ENCODE peak calls at places on chromosome 4, in eight cellular contexts. U is omental fat pad; T is ovary; A is naive thymus-derived CD8-positive, alpha-beta T cell; Q is uterus; R is MV-4-11; S is KBM-7; O is amniotic stem cell. H is an unnamed sample.
A peak's percentile ranks its signal among the peaks of the same experiment; 100 is the strongest.

GRCh38 chr4:152166567-152166966 is 369.3 kb downstream of the FBXW7 start:
- DNase-seq in S (peak; percentile 12), O (no peak), R (peak; percentile 17), T (no peak), U (no peak), A (no peak), Q (no peak), H (no peak)

GRCh38 chr4:42627887-42628646 is 28.8 kb downstream of the ATP8A1 start:
- DNase-seq in A (peak; percentile 19), Q (peak; percentile 45), S (no peak), U (no peak), R (no peak), O (no peak), T (peak; percentile 64), H (peak; percentile 49)

GRCh38 chr4:76733380-76733779 is 164.6 kb downstream of the SOWAHB start:
- DNase-seq in U (no peak), T (no peak), Q (no peak), R (no peak), S (no peak), A (no peak), O (no peak), H (no peak)

GRCh38 chr4:48570646-48571220 is 80.7 kb downstream of the ZAR1 start:
- DNase-seq in R (no peak), A (no peak), T (no peak), U (no peak), Q (no peak), S (no peak), O (peak; percentile 32), H (no peak)

GRCh38 chr4:113423631-113424030 is 337.9 kb downstream of the CAMK2D start:
- DNase-seq in O (no peak), A (no peak), T (no peak), U (no peak), R (no peak), Q (no peak), S (no peak), H (no peak)

GRCh38 chr4:98613453-98614075 is 44.8 kb downstream of the TSPAN5 start:
- DNase-seq in A (no peak), O (no peak), T (no peak), S (no peak), R (no peak), U (no peak), Q (no peak), H (no peak)

GRCh38 chr4:155530857-155531256 is 135.8 kb upstream of the GUCY1A1 start:
- DNase-seq in T (no peak), U (no peak), R (no peak), O (no peak), Q (no peak), A (no peak), S (no peak), H (no peak)

GRCh38 chr4:139838811-139839210 is 173.2 kb downstream of the MGST2 start:
- DNase-seq in S (no peak), R (no peak), O (no peak), U (no peak), A (no peak), T (no peak), Q (no peak), H (no peak)

GRCh38 chr4:90883519-90883918 is 756.3 kb downstream of the CCSER1 start:
- DNase-seq in U (no peak), Q (no peak), R (peak; percentile 0), A (no peak), T (no peak), S (no peak), O (no peak), H (no peak)

GRCh38 chr4:147831452-147832192 is 99.7 kb downstream of the ARHGAP10 start:
- DNase-seq in U (peak; percentile 44), A (no peak), S (peak; percentile 16), Q (peak; percentile 56), R (peak; percentile 92), O (peak; percentile 73), T (no peak), H (peak; percentile 73)

GRCh38 chr4:147777456-147778091 is 45.7 kb downstream of the ARHGAP10 start:
- DNase-seq in A (no peak), T (no peak), U (no peak), R (no peak), Q (no peak), O (no peak), S (no peak), H (no peak)

GRCh38 chr4:126839066-126839465 is 793.7 kb upstream of the INTU start:
- DNase-seq in T (no peak), R (no peak), S (no peak), U (no peak), A (no peak), O (peak; percentile 40), Q (no peak), H (no peak)

GRCh38 chr4:161540265-161540664 is 623.5 kb downstream of the FSTL5 start:
- DNase-seq in T (no peak), A (no peak), O (no peak), Q (no peak), U (no peak), S (no peak), R (no peak), H (no peak)

GRCh38 chr4:38856524-38857337 is at the start of gene TLR6:
- DNase-seq in S (peak; percentile 91), Q (peak; percentile 59), A (peak; percentile 17), R (peak; percentile 64), T (no peak), O (peak; percentile 6), U (no peak), H (peak; percentile 46)

GRCh38 chr4:176791591-176792347 is 953 bp downstream of the VEGFC start:
- DNase-seq in U (no peak), T (peak; percentile 10), R (no peak), S (peak; percentile 15), A (no peak), Q (no peak), O (no peak), H (no peak)

GRCh38 chr4:109574443-109574850 is 14.4 kb downstream of the MCUB start:
- DNase-seq in S (peak; percentile 54), A (no peak), U (no peak), T (no peak), R (peak; percentile 57), O (no peak), Q (no peak), H (no peak)

GRCh38 chr4:96638132-96638531 is 798.2 kb downstream of the PDHA2 start:
- DNase-seq in R (no peak), S (no peak), O (no peak), A (no peak), T (no peak), Q (no peak), U (no peak), H (no peak)

GRCh38 chr4:128831526-128832252 is 22.2 kb downstream of the JADE1 start:
- DNase-seq in R (no peak), Q (no peak), O (no peak), S (no peak), A (no peak), T (no peak), U (no peak), H (no peak)

GRCh38 chr4:139655116-139655515 is 10.5 kb upstream of the MGST2 start:
- DNase-seq in A (no peak), R (peak; percentile 41), U (no peak), O (no peak), T (no peak), Q (no peak), S (peak; percentile 54), H (no peak)

GRCh38 chr4:152577708-152578421 is 42.0 kb upstream of the FBXW7 start:
- DNase-seq in U (no peak), S (no peak), Q (no peak), T (no peak), R (peak; percentile 66), O (no peak), A (no peak), H (no peak)

GRCh38 chr4:45662996-45663395 is 460.9 kb downstream of the GABRG1 start:
- DNase-seq in U (no peak), R (no peak), Q (no peak), T (no peak), O (no peak), S (no peak), A (no peak), H (no peak)

GRCh38 chr4:16205298-16206164 is 20.7 kb downstream of the TAPT1 start:
- DNase-seq in A (no peak), T (no peak), O (no peak), R (no peak), Q (no peak), U (no peak), S (peak; percentile 40), H (no peak)

GRCh38 chr4:104897297-104897645 is 249.4 kb upstream of the TET2 start:
- DNase-seq in T (no peak), Q (no peak), O (no peak), S (no peak), R (no peak), U (no peak), A (no peak), H (no peak)

GRCh38 chr4:104352211-104352610 is 142.5 kb downstream of the CXXC4 start:
- DNase-seq in Q (no peak), O (no peak), R (no peak), U (no peak), T (no peak), S (peak; percentile 1), A (no peak), H (no peak)

GRCh38 chr4:51895816-51896408 is 53.0 kb downstream of the DCUN1D4 start:
- DNase-seq in S (peak; percentile 71), A (no peak), R (peak; percentile 77), O (peak; percentile 73), U (no peak), T (peak; percentile 28), Q (peak; percentile 54), H (peak; percentile 66)

GRCh38 chr4:59704621-59705020 is 1495.5 kb upstream of the ADGRL3 start:
- DNase-seq in T (no peak), Q (no peak), O (no peak), S (no peak), A (no peak), U (no peak), R (no peak), H (no peak)

GRCh38 chr4:83151645-83152044 is 37.1 kb upstream of the PLAC8 start:
- DNase-seq in A (no peak), R (no peak), U (no peak), Q (no peak), S (no peak), T (no peak), O (no peak), H (no peak)